ENCODE peak calls at places on chromosomes 5 and 9, in four cellular contexts. One of them, this sample, is unnamed.
A peak's percentile ranks its signal among the peaks of the same experiment; 100 is the strongest.

GRCh38 chr5:95881833-95882232 is 59.3 kb upstream of the GLRX start:
- DNase-seq in upper lobe of right lung: no peak
- DNase-seq in astrocyte: no peak
- DNase-seq in psoas muscle: no peak
- DNase-seq in this sample: no peak

GRCh38 chr5:132019857-132020555 is 8.5 kb upstream of the ACSL6 start:
- DNase-seq in upper lobe of right lung: no peak
- DNase-seq in astrocyte: no peak
- DNase-seq in psoas muscle: no peak
- DNase-seq in this sample: no peak

GRCh38 chr5:121273818-121274433 is 577.8 kb upstream of the FTMT start:
- DNase-seq in upper lobe of right lung: no peak
- DNase-seq in astrocyte: peak; percentile 59
- DNase-seq in psoas muscle: no peak
- DNase-seq in this sample: no peak

GRCh38 chr5:111892949-111893348 is 136.0 kb upstream of the NREP start:
- DNase-seq in upper lobe of right lung: no peak
- DNase-seq in astrocyte: no peak
- DNase-seq in psoas muscle: no peak
- DNase-seq in this sample: no peak

GRCh38 chr5:132750471-132751230 is 3.4 kb downstream of the CCNI2 start:
- DNase-seq in upper lobe of right lung: no peak
- DNase-seq in astrocyte: no peak
- DNase-seq in psoas muscle: no peak
- DNase-seq in this sample: no peak

GRCh38 chr5:180717989-180718388 is 21.9 kb downstream of the OR2Y1 start:
- DNase-seq in upper lobe of right lung: no peak
- DNase-seq in astrocyte: no peak
- DNase-seq in psoas muscle: no peak
- DNase-seq in this sample: no peak

GRCh38 chr9:89523948-89524347 is 26.0 kb upstream of the SEMA4D start:
- DNase-seq in upper lobe of right lung: no peak
- DNase-seq in astrocyte: no peak
- DNase-seq in psoas muscle: no peak
- DNase-seq in this sample: no peak

GRCh38 chr5:169801324-169801777 is 164.3 kb downstream of the DOCK2 start:
- DNase-seq in upper lobe of right lung: no peak
- DNase-seq in astrocyte: peak; percentile 75
- DNase-seq in psoas muscle: no peak
- DNase-seq in this sample: no peak

GRCh38 chr5:79829260-79829659 is 139.6 kb downstream of the CMYA5 start:
- DNase-seq in upper lobe of right lung: no peak
- DNase-seq in astrocyte: no peak
- DNase-seq in psoas muscle: no peak
- DNase-seq in this sample: no peak

GRCh38 chr9:126799051-126799450 is 5.8 kb upstream of the ZBTB43 start:
- DNase-seq in upper lobe of right lung: peak; percentile 8
- DNase-seq in astrocyte: no peak
- DNase-seq in psoas muscle: no peak
- DNase-seq in this sample: no peak

GRCh38 chr9:128428644-128429504 is 8.2 kb downstream of the CERCAM start:
- DNase-seq in upper lobe of right lung: no peak
- DNase-seq in astrocyte: peak; percentile 70
- DNase-seq in psoas muscle: no peak
- DNase-seq in this sample: no peak

GRCh38 chr5:111914957-111915356 is 158.0 kb upstream of the NREP start:
- DNase-seq in upper lobe of right lung: no peak
- DNase-seq in astrocyte: no peak
- DNase-seq in psoas muscle: no peak
- DNase-seq in this sample: no peak

GRCh38 chr5:34847056-34847455 is 8.1 kb downstream of the TTC23L start:
- DNase-seq in upper lobe of right lung: no peak
- DNase-seq in astrocyte: no peak
- DNase-seq in psoas muscle: no peak
- DNase-seq in this sample: no peak

GRCh38 chr9:96495341-96495740 is 45.4 kb downstream of the HABP4 start:
- DNase-seq in upper lobe of right lung: peak; percentile 74
- DNase-seq in astrocyte: peak; percentile 97
- DNase-seq in psoas muscle: peak; percentile 48
- DNase-seq in this sample: peak; percentile 53

GRCh38 chr5:71537681-71538080 is 49.5 kb upstream of the MCCC2 start:
- DNase-seq in upper lobe of right lung: no peak
- DNase-seq in astrocyte: no peak
- DNase-seq in psoas muscle: no peak
- DNase-seq in this sample: no peak

GRCh38 chr5:54902817-54903473 is 82.4 kb downstream of the ESM1 start:
- DNase-seq in upper lobe of right lung: no peak
- DNase-seq in astrocyte: peak; percentile 69
- DNase-seq in psoas muscle: no peak
- DNase-seq in this sample: no peak

GRCh38 chr9:133386338-133386737 is 10.2 kb downstream of the STKLD1 start:
- DNase-seq in upper lobe of right lung: no peak
- DNase-seq in astrocyte: no peak
- DNase-seq in psoas muscle: no peak
- DNase-seq in this sample: no peak

GRCh38 chr5:7094626-7095025 is 301.3 kb upstream of the ADCY2 start:
- DNase-seq in upper lobe of right lung: no peak
- DNase-seq in astrocyte: no peak
- DNase-seq in psoas muscle: no peak
- DNase-seq in this sample: no peak

GRCh38 chr5:76402251-76402879 is 720 bp upstream of the IQGAP2 start:
- DNase-seq in upper lobe of right lung: peak; percentile 77
- DNase-seq in astrocyte: no peak
- DNase-seq in psoas muscle: peak; percentile 21
- DNase-seq in this sample: peak; percentile 80

GRCh38 chr5:168870914-168871313 is 291.7 kb upstream of the PANK3 start:
- DNase-seq in upper lobe of right lung: no peak
- DNase-seq in astrocyte: no peak
- DNase-seq in psoas muscle: no peak
- DNase-seq in this sample: no peak

GRCh38 chr5:172868924-172869565 is 35.0 kb downstream of the ERGIC1 start:
- DNase-seq in upper lobe of right lung: peak; percentile 89
- DNase-seq in astrocyte: peak; percentile 92
- DNase-seq in psoas muscle: peak; percentile 90
- DNase-seq in this sample: peak; percentile 83

GRCh38 chr9:129460323-129461261 is 160.3 kb downstream of the C9orf50 start:
- DNase-seq in upper lobe of right lung: peak; percentile 97
- DNase-seq in astrocyte: peak; percentile 97
- DNase-seq in psoas muscle: peak; percentile 96
- DNase-seq in this sample: peak; percentile 98
- H3K4me3 ChIP-seq in upper lobe of right lung: peak overlapping the region; percentile 51
- H3K4me3 ChIP-seq in astrocyte: peak overlapping the region; percentile 52
- H3K4me3 ChIP-seq in psoas muscle: peak overlapping the region; percentile 64
- H3K4me3 ChIP-seq in this sample: peak overlapping the region; percentile 50

DNA sequence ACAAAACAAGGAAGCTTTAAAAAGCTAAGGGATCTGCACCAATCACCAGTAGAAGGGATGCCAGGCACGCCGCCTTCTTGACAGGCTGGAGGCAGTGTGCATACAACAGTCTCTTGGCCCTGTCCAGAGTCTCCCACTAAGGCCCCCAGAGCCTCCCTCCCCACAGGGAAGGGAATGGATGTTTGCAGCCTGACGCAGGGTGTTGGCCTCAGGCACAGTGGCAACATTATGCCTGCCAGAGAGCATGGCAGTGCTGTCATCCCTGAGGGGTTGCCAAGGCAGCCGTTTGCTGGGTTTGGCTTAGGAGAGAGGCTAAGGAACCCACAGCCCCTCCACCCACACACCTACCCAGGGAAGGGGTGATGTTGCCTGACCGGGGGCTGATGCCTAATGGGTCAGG is 4.8 kb downstream of the HBEGF start:
- DNase-seq in upper lobe of right lung: no peak
- DNase-seq in astrocyte: no peak
- DNase-seq in psoas muscle: peak; percentile 58
- DNase-seq in this sample: no peak
- H3K4me3 ChIP-seq in upper lobe of right lung: no peak overlapping the region
- H3K4me3 ChIP-seq in astrocyte: no peak overlapping the region
- H3K4me3 ChIP-seq in psoas muscle: peak overlapping the region; percentile 73
- H3K4me3 ChIP-seq in this sample: no peak overlapping the region

DNA sequence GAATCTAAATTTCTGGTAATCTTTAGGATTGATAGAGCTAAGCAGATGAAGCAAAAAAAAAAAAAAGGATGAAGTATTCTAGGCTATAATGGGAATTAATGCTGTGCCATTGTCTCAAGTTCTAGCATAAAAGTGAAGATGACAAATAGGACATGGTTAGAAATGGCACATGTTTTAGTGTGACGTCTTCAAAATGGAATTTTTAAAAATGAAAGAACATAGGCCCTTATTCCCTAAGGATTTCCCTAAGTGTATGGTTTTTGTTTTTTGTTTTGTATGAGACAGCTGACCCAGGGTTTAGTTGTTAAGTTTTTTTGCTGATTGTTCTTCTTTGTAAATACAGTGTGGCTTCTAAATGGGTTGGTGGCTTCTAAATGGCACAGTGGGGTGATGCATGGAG is 7.1 kb downstream of the TLE4 start:
- DNase-seq in upper lobe of right lung: no peak
- DNase-seq in astrocyte: no peak
- DNase-seq in psoas muscle: no peak
- DNase-seq in this sample: no peak
- H3K4me3 ChIP-seq in upper lobe of right lung: no peak overlapping the region
- H3K4me3 ChIP-seq in astrocyte: no peak overlapping the region
- H3K4me3 ChIP-seq in psoas muscle: peak overlapping the region; percentile 43
- H3K4me3 ChIP-seq in this sample: no peak overlapping the region

DNA sequence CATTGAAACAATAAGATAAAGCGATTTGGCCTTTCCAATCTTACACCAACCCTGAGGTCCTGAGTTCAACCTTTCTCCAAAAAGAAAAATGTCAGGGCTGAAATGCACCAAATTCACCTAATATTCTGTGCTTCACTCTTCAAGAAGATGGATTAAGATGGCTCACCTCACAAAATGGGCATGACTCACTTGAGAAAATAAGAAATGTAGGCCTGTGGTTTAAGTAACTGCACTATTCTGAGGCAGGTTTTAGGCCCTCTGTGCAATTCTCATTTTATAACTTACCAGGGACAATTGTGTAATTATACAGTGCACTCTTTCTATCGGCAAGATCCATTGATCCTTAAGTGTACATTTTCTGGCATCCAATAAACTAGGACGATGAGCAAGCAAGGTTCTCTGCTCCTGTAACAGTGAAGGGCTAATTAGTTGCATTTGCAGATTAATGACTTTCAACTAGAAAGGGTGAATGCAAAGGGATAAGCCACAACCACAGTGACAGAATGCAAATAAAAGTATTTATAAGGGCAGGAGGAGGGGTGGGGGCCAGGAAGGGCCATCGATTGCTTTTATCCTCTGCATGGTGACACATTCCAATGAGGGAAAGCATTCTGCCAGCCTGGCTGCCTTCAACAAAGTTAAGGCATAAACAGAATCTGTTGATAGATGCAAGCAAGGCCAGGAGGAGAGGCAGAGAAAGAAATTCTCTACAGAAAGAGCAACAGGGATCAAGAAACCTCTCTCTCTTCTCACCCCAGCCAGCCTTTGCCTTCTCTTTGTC is 214.4 kb downstream of the CAAP1 start:
- DNase-seq in upper lobe of right lung: no peak
- DNase-seq in astrocyte: no peak
- DNase-seq in psoas muscle: no peak
- DNase-seq in this sample: no peak
- H3K4me3 ChIP-seq in upper lobe of right lung: no peak overlapping the region
- H3K4me3 ChIP-seq in astrocyte: no peak overlapping the region
- H3K4me3 ChIP-seq in psoas muscle: no peak overlapping the region
- H3K4me3 ChIP-seq in this sample: no peak overlapping the region

This sample was measured in lower lobe of right lung.